ENCODE peak calls at places on chromosomes 3 and 15, in four cellular contexts. D, U, S and T are unnamed samples.
A peak's percentile ranks its signal among the peaks of the same experiment; 100 is the strongest.

GRCh38 chr3:135992072-135992471 is 26.5 kb downstream of the PPP2R3A start:
- DNase-seq in D (no peak), U (no peak), S (no peak), T (no peak)

GRCh38 chr3:3998140-3998977 is 199.1 kb downstream of the LRRN1 start:
- DNase-seq in D (peak; percentile 70), U (peak; percentile 38), S (no peak), T (no peak)

GRCh38 chr3:62688050-62688449 is 187.2 kb downstream of the CADPS start:
- DNase-seq in D (no peak), U (no peak), S (no peak), T (no peak)

GRCh38 chr3:102528727-102529126 is 93.9 kb downstream of the ZPLD1 start:
- DNase-seq in D (no peak), U (no peak), S (no peak), T (no peak)

GRCh38 chr15:56892651-56893348 is 25.6 kb upstream of the TCF12 start:
- DNase-seq in D (no peak), U (no peak), S (no peak), T (no peak)

GRCh38 chr3:113769551-113769950 is 22.7 kb downstream of the ATP6V1A start:
- DNase-seq in D (no peak), U (peak; percentile 12), S (no peak), T (no peak)

GRCh38 chr3:142866841-142867631 is 21.8 kb downstream of the PCOLCE2 start:
- DNase-seq in D (peak; percentile 48), U (no peak), S (no peak), T (peak; percentile 60)

GRCh38 chr15:51093865-51094605 is 671 bp downstream of the TNFAIP8L3 start:
- DNase-seq in D (peak; percentile 50), U (peak; percentile 62), S (no peak), T (no peak)

GRCh38 chr3:46663611-46664135 is 29.8 kb downstream of the ALS2CL start:
- DNase-seq in D (peak; percentile 53), U (peak; percentile 59), S (peak; percentile 17), T (peak; percentile 19)

GRCh38 chr3:29693863-29694262 is 413.0 kb downstream of the RBMS3 start:
- DNase-seq in D (peak; percentile 73), U (peak; percentile 30), S (no peak), T (no peak)

GRCh38 chr3:101544181-101544850 is 17.4 kb upstream of the TRMT10C start:
- DNase-seq in D (no peak), U (no peak), S (no peak), T (no peak)

GRCh38 chr3:99929409-99930139 is 111.9 kb downstream of the CMSS1 start:
- DNase-seq in D (no peak), U (no peak), S (peak; percentile 23), T (no peak)

GRCh38 chr3:39668420-39668819 is 141.0 kb upstream of the MYRIP start:
- DNase-seq in D (peak; percentile 72), U (peak; percentile 38), S (no peak), T (peak; percentile 17)

GRCh38 chr15:51634591-51635198 is 12.1 kb upstream of the DMXL2 start:
- DNase-seq in D (no peak), U (no peak), S (no peak), T (no peak)

GRCh38 chr3:113423699-113424098 is 17.6 kb downstream of the CFAP44 start:
- DNase-seq in D (no peak), U (no peak), S (no peak), T (no peak)

GRCh38 chr3:177928156-177928555 is 608.1 kb upstream of the KCNMB2 start:
- DNase-seq in D (no peak), U (no peak), S (no peak), T (no peak)

GRCh38 chr3:45659661-45660566 is 29.3 kb upstream of the SACM1L start:
- DNase-seq in D (peak; percentile 68), U (peak; percentile 71), S (peak; percentile 66), T (peak; percentile 54)

GRCh38 chr3:160951677-160952487 is 153.3 kb downstream of the B3GALNT1 start:
- DNase-seq in D (no peak), U (no peak), S (no peak), T (no peak)

GRCh38 chr3:65177879-65178484 is 490.2 kb upstream of the ADAMTS9 start:
- DNase-seq in D (no peak), U (peak; percentile 31), S (no peak), T (no peak)

GRCh38 chr3:170180952-170181876 is at the start of gene PHC3:
- DNase-seq in D (peak; percentile 96), U (peak; percentile 99), S (peak; percentile 94), T (peak; percentile 96)

GRCh38 chr15:96276438-96277210 is 53.9 kb upstream of the NR2F2 start:
- DNase-seq in D (no peak), U (no peak), S (no peak), T (no peak)

GRCh38 chr3:23202921-23203650 is at the start of gene UBE2E2:
- DNase-seq in D (peak; percentile 91), U (peak; percentile 97), S (no peak), T (peak; percentile 48)

GRCh38 chr3:11544413-11545181 is 99.1 kb downstream of the VGLL4 start:
- DNase-seq in D (peak; percentile 55), U (no peak), S (peak; percentile 41), T (peak; percentile 31)

GRCh38 chr15:77634266-77634962 is 1.7 kb upstream of the LINGO1 start:
- DNase-seq in D (peak; percentile 91), U (peak; percentile 82), S (peak; percentile 48), T (peak; percentile 90)

GRCh38 chr15:97929456-97930229 is 30.9 kb upstream of the ARRDC4 start:
- DNase-seq in D (no peak), U (no peak), S (peak; percentile 17), T (no peak)

GRCh38 chr3:105747621-105748165 is 121.1 kb downstream of the CBLB start:
- DNase-seq in D (no peak), U (no peak), S (no peak), T (no peak)

GRCh38 chr3:36211656-36211999 is 168.7 kb upstream of the STAC start:
- DNase-seq in D (no peak), U (no peak), S (no peak), T (no peak)

GRCh38 chr3:36210840-36211655 is 169.3 kb upstream of the STAC start:
- DNase-seq in D (no peak), U (no peak), S (no peak), T (no peak)

GRCh38 chr3:36214460-36214859 is 165.8 kb upstream of the STAC start:
- DNase-seq in D (no peak), U (no peak), S (no peak), T (no peak)

GRCh38 chr3:36206936-36207620 is 173.2 kb upstream of the STAC start:
- DNase-seq in D (no peak), U (no peak), S (no peak), T (no peak)

DNA sequence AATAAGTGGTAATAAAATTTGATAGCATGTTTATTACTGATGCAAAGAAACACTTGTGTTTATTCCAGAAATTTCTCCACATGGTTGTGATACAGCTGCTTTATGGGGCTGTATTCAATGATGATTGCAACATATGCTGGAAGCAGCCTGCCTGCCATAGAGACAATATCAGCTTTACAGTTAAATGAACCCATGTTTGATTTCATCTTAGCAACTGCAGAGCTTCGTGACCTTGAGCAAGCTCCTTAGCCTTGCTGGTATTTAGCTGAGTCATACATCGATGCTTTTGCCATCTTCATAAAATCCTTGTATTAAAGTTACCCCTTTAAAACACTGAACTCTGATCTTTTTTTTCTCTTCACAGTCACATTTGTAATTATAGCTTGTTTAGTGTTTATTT is 168.0 kb upstream of the STAC start:
- DNase-seq in D (no peak), U (no peak), S (no peak), T (no peak)
- H3K4me3 ChIP-seq in D (no peak overlapping the region), U (no peak overlapping the region), S (no peak overlapping the region), T (no peak overlapping the region)

GRCh38 chr3:180059351-180059750 is 22.6 kb upstream of the PEX5L start:
- DNase-seq in D (no peak), U (no peak), S (no peak), T (no peak)
- H3K4me3 ChIP-seq in D (no peak overlapping the region), U (no peak overlapping the region), S (no peak overlapping the region), T (no peak overlapping the region)

GRCh38 chr15:59105839-59106238 is 893 bp downstream of the CCNB2 start:
- DNase-seq in D (no peak), U (peak; percentile 25), S (no peak), T (no peak)
- H3K4me3 ChIP-seq in D (peak overlapping the region; percentile 86), U (peak overlapping the region; percentile 81), S (peak overlapping the region; percentile 64), T (peak overlapping the region; percentile 92)

GRCh38 chr15:59994855-59995557 is 9.1 kb upstream of the FOXB1 start:
- DNase-seq in D (peak; percentile 73), U (peak; percentile 29), S (no peak), T (no peak)
- H3K4me3 ChIP-seq in D (peak overlapping the region; percentile 47), U (no peak overlapping the region), S (no peak overlapping the region), T (no peak overlapping the region)

DNA sequence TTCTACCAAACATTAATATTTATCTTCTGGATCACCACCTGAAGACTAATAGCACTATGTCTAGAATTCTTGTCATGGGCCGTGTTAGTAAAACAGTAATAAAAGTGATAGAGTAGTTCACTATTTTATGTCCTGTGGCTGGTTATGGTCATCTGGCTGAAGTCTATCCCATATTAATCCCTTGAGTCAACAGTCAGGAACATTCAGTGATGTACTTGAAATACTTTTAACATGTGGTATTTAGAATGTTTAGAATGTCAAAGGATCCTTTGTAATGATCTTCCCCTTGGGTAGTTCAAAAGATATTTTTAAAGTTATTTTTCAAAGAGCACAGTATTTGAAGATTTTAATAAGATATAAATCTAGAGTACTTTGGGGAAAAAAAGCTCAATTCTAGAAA is 117.0 kb downstream of the MBNL1 start:
- DNase-seq in D (no peak), U (no peak), S (no peak), T (no peak)
- H3K4me3 ChIP-seq in D (no peak overlapping the region), U (no peak overlapping the region), S (no peak overlapping the region), T (no peak overlapping the region)

DNA sequence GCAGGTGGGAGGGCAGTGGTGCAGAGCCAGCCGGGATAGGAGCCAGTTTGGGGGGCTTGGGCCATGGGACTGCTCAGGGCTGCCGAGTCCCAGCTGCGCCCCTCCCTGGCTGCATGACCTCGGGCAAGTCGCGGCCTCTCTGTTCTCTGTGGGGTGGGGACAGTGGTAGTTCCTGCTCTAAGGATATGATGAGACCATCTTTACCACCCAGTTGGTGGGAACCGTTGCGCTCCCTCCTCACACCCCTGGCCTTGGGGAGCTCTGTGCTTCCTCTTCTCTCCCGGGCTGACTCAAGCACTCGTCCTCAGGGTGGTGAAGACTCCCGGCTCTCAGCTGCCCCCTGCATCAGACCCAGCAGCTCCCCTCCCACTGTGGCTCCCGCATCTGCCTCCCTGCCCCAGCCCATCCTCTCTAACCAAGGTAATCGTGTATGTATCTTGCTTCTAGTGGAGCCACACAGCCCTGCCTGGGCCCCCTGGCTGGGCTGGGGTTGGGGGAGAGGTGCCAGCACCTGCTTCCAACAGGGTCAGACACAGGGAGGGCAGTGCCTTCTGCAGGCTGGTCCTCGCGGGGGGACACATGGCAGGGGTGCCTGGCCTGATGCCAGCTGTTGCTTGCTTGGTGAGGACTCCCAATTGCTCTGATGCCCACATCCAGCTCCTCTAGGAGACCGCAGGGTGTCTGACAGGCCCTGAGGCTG is 15.1 kb upstream of the STAB1 start:
- DNase-seq in D (no peak), U (no peak), S (no peak), T (no peak)
- H3K4me3 ChIP-seq in D (no peak overlapping the region), U (no peak overlapping the region), S (no peak overlapping the region), T (no peak overlapping the region)